ENCODE peak calls at places on chromosomes 5 and 9, in five cellular contexts. One of them, this sample, is unnamed.

GRCh38 chr9:114017741-114018715 is 60.1 kb downstream of the AMBP start:
- DNase-seq in A549: no peak
- DNase-seq in GM12878: no peak
- DNase-seq in HepG2: no peak
- DNase-seq in K562: no peak
- DNase-seq in this sample: no peak

GRCh38 chr5:170113517-170113891 is 7.8 kb downstream of the FOXI1 start:
- DNase-seq in A549: no peak
- DNase-seq in GM12878: no peak
- DNase-seq in HepG2: no peak
- DNase-seq in K562: no peak
- DNase-seq in this sample: no peak

GRCh38 chr9:113592806-113593575 is 129.5 kb downstream of the RGS3 start:
- DNase-seq in A549: no peak
- DNase-seq in GM12878: no peak
- DNase-seq in HepG2: no peak
- DNase-seq in K562: no peak
- DNase-seq in this sample: no peak

GRCh38 chr9:97109194-97109811 is 70.4 kb upstream of the CTSV start:
- DNase-seq in A549: peak; percentile 9
- DNase-seq in GM12878: peak; percentile 1
- DNase-seq in HepG2: peak; percentile 64
- DNase-seq in K562: peak; percentile 8
- DNase-seq in this sample: peak; percentile 91

GRCh38 chr9:33619666-33620404 is 95.8 kb downstream of the ANKRD18B start:
- DNase-seq in A549: peak; percentile 46
- DNase-seq in GM12878: no peak
- DNase-seq in HepG2: peak; percentile 40
- DNase-seq in K562: peak; percentile 36
- DNase-seq in this sample: peak; percentile 54

GRCh38 chr9:37417857-37418618 is 4.5 kb upstream of the GRHPR start:
- DNase-seq in A549: no peak
- DNase-seq in GM12878: no peak
- DNase-seq in HepG2: peak; percentile 79
- DNase-seq in K562: no peak
- DNase-seq in this sample: no peak

GRCh38 chr9:77094150-77094549 is 74.7 kb downstream of the FOXB2 start:
- DNase-seq in A549: no peak
- DNase-seq in GM12878: no peak
- DNase-seq in HepG2: no peak
- DNase-seq in K562: no peak
- DNase-seq in this sample: no peak

GRCh38 chr5:79005939-79006338 is 20.8 kb upstream of the ARSB start:
- DNase-seq in A549: no peak
- DNase-seq in GM12878: no peak
- DNase-seq in HepG2: no peak
- DNase-seq in K562: no peak
- DNase-seq in this sample: no peak

GRCh38 chr5:35031276-35031675 is 16.5 kb downstream of the AGXT2 start:
- DNase-seq in A549: no peak
- DNase-seq in GM12878: no peak
- DNase-seq in HepG2: no peak
- DNase-seq in K562: no peak
- DNase-seq in this sample: peak; percentile 35

GRCh38 chr9:33192493-33193245 is 25.5 kb upstream of the B4GALT1 start:
- DNase-seq in A549: no peak
- DNase-seq in GM12878: no peak
- DNase-seq in HepG2: no peak
- DNase-seq in K562: no peak
- DNase-seq in this sample: no peak

GRCh38 chr9:4117835-4118610 is 181.8 kb downstream of the GLIS3 start:
- DNase-seq in A549: no peak
- DNase-seq in GM12878: no peak
- DNase-seq in HepG2: peak; percentile 9
- DNase-seq in K562: peak; percentile 54
- DNase-seq in this sample: peak; percentile 61

GRCh38 chr9:33375841-33376321 is 26.5 kb downstream of the AQP7 start:
- DNase-seq in A549: no peak
- DNase-seq in GM12878: no peak
- DNase-seq in HepG2: no peak
- DNase-seq in K562: peak; percentile 57
- DNase-seq in this sample: peak; percentile 2

GRCh38 chr5:180467576-180467975 is 26.6 kb upstream of the CNOT6 start:
- DNase-seq in A549: no peak
- DNase-seq in GM12878: no peak
- DNase-seq in HepG2: no peak
- DNase-seq in K562: no peak
- DNase-seq in this sample: no peak

GRCh38 chr5:76222318-76222717 is 139.1 kb downstream of the SV2C start:
- DNase-seq in A549: no peak
- DNase-seq in GM12878: no peak
- DNase-seq in HepG2: no peak
- DNase-seq in K562: no peak
- DNase-seq in this sample: no peak

GRCh38 chr9:16925426-16925825 is 55.0 kb upstream of the BNC2 start:
- DNase-seq in A549: no peak
- DNase-seq in GM12878: no peak
- DNase-seq in HepG2: no peak
- DNase-seq in K562: no peak
- DNase-seq in this sample: no peak

GRCh38 chr5:170533383-170533782 is 29.6 kb downstream of the KCNIP1 start:
- DNase-seq in A549: no peak
- DNase-seq in GM12878: no peak
- DNase-seq in HepG2: no peak
- DNase-seq in K562: no peak
- DNase-seq in this sample: no peak

GRCh38 chr5:128378636-128379035 is 159.4 kb downstream of the FBN2 start:
- DNase-seq in A549: no peak
- DNase-seq in GM12878: no peak
- DNase-seq in HepG2: no peak
- DNase-seq in K562: no peak
- DNase-seq in this sample: no peak

GRCh38 chr5:133250527-133250926 is 198.7 kb downstream of the HSPA4 start:
- DNase-seq in A549: no peak
- DNase-seq in GM12878: no peak
- DNase-seq in HepG2: no peak
- DNase-seq in K562: no peak
- DNase-seq in this sample: no peak

GRCh38 chr9:35835216-35835604 is 6.2 kb downstream of the TMEM8B start:
- DNase-seq in A549: no peak
- DNase-seq in GM12878: no peak
- DNase-seq in HepG2: no peak
- DNase-seq in K562: peak; percentile 31
- DNase-seq in this sample: peak; percentile 74

GRCh38 chr5:134084570-134084969 is 29.9 kb upstream of the TCF7 start:
- DNase-seq in A549: no peak
- DNase-seq in GM12878: no peak
- DNase-seq in HepG2: no peak
- DNase-seq in K562: no peak
- DNase-seq in this sample: no peak

GRCh38 chr5:137989419-137989818 is 43.5 kb downstream of the FAM13B start:
- DNase-seq in A549: no peak
- DNase-seq in GM12878: no peak
- DNase-seq in HepG2: no peak
- DNase-seq in K562: no peak
- DNase-seq in this sample: no peak

GRCh38 chr5:74648835-74649286 is 8.3 kb upstream of the ENC1 start:
- DNase-seq in A549: peak; percentile 77
- DNase-seq in GM12878: no peak
- DNase-seq in HepG2: peak; percentile 62
- DNase-seq in K562: peak; percentile 51
- DNase-seq in this sample: peak; percentile 72

GRCh38 chr9:110668528-110669167 is at the start of gene MUSK:
- DNase-seq in A549: no peak
- DNase-seq in GM12878: no peak
- DNase-seq in HepG2: no peak
- DNase-seq in K562: no peak
- DNase-seq in this sample: no peak

GRCh38 chr5:141973871-141974595 is 5.1 kb downstream of the RNF14 start:
- DNase-seq in A549: no peak
- DNase-seq in GM12878: no peak
- DNase-seq in HepG2: no peak
- DNase-seq in K562: no peak
- DNase-seq in this sample: no peak

GRCh38 chr5:86376214-86376613 is 241.5 kb upstream of the COX7C start:
- DNase-seq in A549: no peak
- DNase-seq in GM12878: no peak
- DNase-seq in HepG2: no peak
- DNase-seq in K562: no peak
- DNase-seq in this sample: no peak

GRCh38 chr5:132439521-132440206 is 50.9 kb downstream of the IRF1 start:
- DNase-seq in A549: no peak
- DNase-seq in GM12878: no peak
- DNase-seq in HepG2: no peak
- DNase-seq in K562: no peak
- DNase-seq in this sample: no peak

GRCh38 chr9:21995652-21996275 is 1.2 kb downstream of the CDKN2B-AS1 start:
- DNase-seq in A549: no peak
- DNase-seq in GM12878: no peak
- DNase-seq in HepG2: no peak
- DNase-seq in K562: no peak
- DNase-seq in this sample: peak; percentile 56

GRCh38 chr5:178429156-178429468 is 161.1 kb downstream of the COL23A1 start:
- DNase-seq in A549: no peak
- DNase-seq in GM12878: no peak
- DNase-seq in HepG2: no peak
- DNase-seq in K562: no peak
- DNase-seq in this sample: no peak

GRCh38 chr9:120394058-120394669 is 185.8 kb downstream of the CDK5RAP2 start:
- DNase-seq in A549: no peak
- DNase-seq in GM12878: no peak
- DNase-seq in HepG2: peak; percentile 27
- DNase-seq in K562: no peak
- DNase-seq in this sample: no peak

GRCh38 chr5:81826128-81826527 is 75.2 kb upstream of the SSBP2 start:
- DNase-seq in A549: no peak
- DNase-seq in GM12878: no peak
- DNase-seq in HepG2: no peak
- DNase-seq in K562: no peak
- DNase-seq in this sample: peak; percentile 22

GRCh38 chr5:84017704-84018240 is 297.1 kb upstream of the HAPLN1 start:
- DNase-seq in A549: no peak
- DNase-seq in GM12878: no peak
- DNase-seq in HepG2: no peak
- DNase-seq in K562: no peak
- DNase-seq in this sample: no peak

GRCh38 chr5:141877478-141878185 is 578 bp downstream of the PCDH1 start:
- DNase-seq in A549: no peak
- DNase-seq in GM12878: no peak
- DNase-seq in HepG2: no peak
- DNase-seq in K562: no peak
- DNase-seq in this sample: no peak

GRCh38 chr5:132225165-132226032 is 2.3 kb downstream of the P4HA2 start:
- DNase-seq in A549: no peak
- DNase-seq in GM12878: no peak
- DNase-seq in HepG2: no peak
- DNase-seq in K562: no peak
- DNase-seq in this sample: no peak

GRCh38 chr5:112186401-112186990 is 232.6 kb downstream of the EPB41L4A start:
- DNase-seq in A549: peak; percentile 25
- DNase-seq in GM12878: no peak
- DNase-seq in HepG2: peak; percentile 35
- DNase-seq in K562: peak; percentile 21
- DNase-seq in this sample: peak; percentile 70

GRCh38 chr5:157388148-157388547 is 71.9 kb upstream of the NIPAL4 start:
- DNase-seq in A549: no peak
- DNase-seq in GM12878: no peak
- DNase-seq in HepG2: no peak
- DNase-seq in K562: no peak
- DNase-seq in this sample: no peak
- H3K27ac ChIP-seq in A549: peak overlapping the region; percentile 93
- H3K27ac ChIP-seq in GM12878: no peak overlapping the region
- H3K27ac ChIP-seq in HepG2: no peak overlapping the region
- H3K27ac ChIP-seq in K562: no peak overlapping the region
- H3K27ac ChIP-seq in this sample: no peak overlapping the region

GRCh38 chr9:126326228-126327015 is at the start of gene MVB12B:
- DNase-seq in A549: peak; percentile 58
- DNase-seq in GM12878: no peak
- DNase-seq in HepG2: no peak
- DNase-seq in K562: peak; percentile 72
- DNase-seq in this sample: peak; percentile 59
- TF ChIP-seq JUNB in A549: no peak
- TF ChIP-seq JUNB in GM12878: no peak
- TF ChIP-seq JUNB in HepG2: no peak
- TF ChIP-seq JUNB in K562: no peak
- TF ChIP-seq JUNB in this sample: no peak

DNA sequence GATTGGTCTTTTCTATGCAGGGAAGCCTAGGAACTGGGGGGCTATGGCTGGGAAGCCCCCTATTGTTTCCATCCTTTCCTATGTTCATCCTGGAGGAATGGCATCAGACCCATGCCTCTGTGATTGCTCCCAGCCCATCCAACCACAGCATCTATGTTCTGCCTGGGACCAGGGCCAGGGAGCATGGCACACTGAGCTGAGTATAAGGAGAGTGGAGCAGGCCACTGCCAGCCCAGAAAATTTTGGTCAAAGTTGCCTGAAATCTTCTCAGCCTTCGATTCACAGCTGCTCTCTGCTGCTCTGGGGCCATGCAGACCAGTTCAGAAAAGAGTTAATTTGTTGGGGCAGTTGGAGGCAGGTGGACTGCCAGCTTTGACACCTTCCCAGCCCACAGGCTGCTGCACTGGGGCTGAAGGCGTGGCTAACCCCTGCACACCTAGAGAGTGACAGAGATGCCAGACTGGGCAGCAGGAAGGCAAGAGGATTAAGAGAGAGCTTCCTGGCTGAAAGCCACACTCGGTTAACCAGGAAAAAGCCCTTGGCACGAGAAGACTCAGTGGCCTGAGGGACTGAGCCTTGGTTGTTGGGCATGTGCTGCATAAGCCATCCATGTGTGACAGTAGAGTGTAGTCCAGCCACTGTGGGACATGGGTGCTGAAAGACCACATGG is 12.1 kb downstream of the TGFBI start:
- DNase-seq in A549: no peak
- DNase-seq in GM12878: no peak
- DNase-seq in HepG2: no peak
- DNase-seq in K562: no peak
- DNase-seq in this sample: no peak
- H3K27ac ChIP-seq in A549: peak overlapping the region; percentile 77
- H3K27ac ChIP-seq in GM12878: no peak overlapping the region
- H3K27ac ChIP-seq in HepG2: no peak overlapping the region
- H3K27ac ChIP-seq in K562: no peak overlapping the region
- H3K27ac ChIP-seq in this sample: no peak overlapping the region

GRCh38 chr5:65307088-65307487 is 174.6 kb downstream of the ADAMTS6 start:
- DNase-seq in A549: no peak
- DNase-seq in GM12878: no peak
- DNase-seq in HepG2: no peak
- DNase-seq in K562: no peak
- DNase-seq in this sample: no peak

DNA sequence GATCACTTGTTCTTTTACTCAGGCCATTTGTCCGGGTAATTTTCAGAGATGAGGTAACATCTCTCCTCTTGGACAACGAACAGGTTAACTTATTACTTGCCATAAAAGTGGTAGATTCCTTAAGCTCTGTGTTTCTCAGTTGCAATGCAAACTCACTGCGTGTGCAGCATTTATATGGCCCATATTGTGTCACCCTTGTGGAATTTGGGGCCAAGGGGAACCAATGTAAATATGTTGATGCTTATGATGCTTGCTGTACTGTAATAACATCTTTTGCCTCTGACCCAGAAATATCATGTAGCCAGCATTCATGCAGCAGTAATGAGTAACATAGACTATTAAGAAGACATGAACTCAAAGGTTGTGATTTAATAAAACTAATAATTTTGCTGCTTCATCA is 175.8 kb downstream of the ADAMTS6 start:
- DNase-seq in A549: no peak
- DNase-seq in GM12878: no peak
- DNase-seq in HepG2: peak; percentile 29
- DNase-seq in K562: no peak
- DNase-seq in this sample: no peak
- TF ChIP-seq JUNB in A549: no peak
- TF ChIP-seq JUNB in GM12878: no peak
- TF ChIP-seq JUNB in HepG2: no peak
- TF ChIP-seq JUNB in K562: no peak
- TF ChIP-seq JUNB in this sample: no peak